ENCODE peak calls at places on chromosomes 1 and 21, in nine cellular contexts. Y is tibial nerve; A is NCI-H460; B is mesendoderm; H is anterior cingulate cortex; S is NAMALWA; N is amniotic epithelial cell; L is GM18507; U is stimulated activated CD4-positive, alpha-beta T cell treated with anti-CD3 and anti-CD28 coated beads, Interleukin-1b, Interleukin-23, amount 100 ng/mL, for 4 hours. Z is an unnamed sample.

GRCh38 chr1:202229376-202229775 is 35.8 kb downstream of the LGR6 start:
- DNase-seq in Y (no peak), A (no peak), B (no peak), H (no peak), S (no peak), N (peak; percentile 67), L (no peak), U (no peak), Z (no peak)

GRCh38 chr1:52152976-52153375 is 11.1 kb downstream of the ZFYVE9 start:
- DNase-seq in Y (no peak), A (no peak), B (no peak), H (no peak), S (no peak), N (peak; percentile 15), L (no peak), U (no peak), Z (no peak)

GRCh38 chr1:94119306-94119705 is 1.6 kb downstream of the ABCA4 start:
- DNase-seq in Y (no peak), A (no peak), B (no peak), H (no peak), S (no peak), N (no peak), L (no peak), U (no peak), Z (no peak)

GRCh38 chr1:27632387-27633297 is 2.3 kb downstream of the FGR start:
- DNase-seq in Y (no peak), A (no peak), B (no peak), H (no peak), S (peak; percentile 80), N (no peak), L (no peak), U (no peak), Z (no peak)

GRCh38 chr1:165828103-165828558 is 717 bp downstream of the UCK2 start:
- DNase-seq in Y (no peak), A (no peak), B (peak; percentile 60), H (peak; percentile 19), S (peak; percentile 79), N (peak; percentile 24), L (peak; percentile 45), U (peak; percentile 50), Z (peak; percentile 58)

GRCh38 chr1:115317101-115318012 is 20.7 kb downstream of the NGF start:
- DNase-seq in Y (no peak), A (no peak), B (no peak), H (no peak), S (no peak), N (no peak), L (no peak), U (no peak), Z (no peak)

GRCh38 chr21:37712204-37712934 is 203.9 kb downstream of the KCNJ6 start:
- DNase-seq in Y (peak; percentile 63), A (peak; percentile 60), B (peak; percentile 87), H (peak; percentile 12), S (peak; percentile 86), N (peak; percentile 84), L (peak; percentile 42), U (peak; percentile 19), Z (peak; percentile 18)

GRCh38 chr1:158613764-158614163 is 8.7 kb downstream of the OR10Z1 start:
- DNase-seq in Y (no peak), A (no peak), B (no peak), H (no peak), S (no peak), N (no peak), L (no peak), U (no peak), Z (no peak)

GRCh38 chr1:58881471-58881994 is 97.7 kb upstream of the JUN start:
- DNase-seq in Y (peak; percentile 72), A (peak; percentile 17), B (peak; percentile 56), H (no peak), S (no peak), N (peak; percentile 78), L (no peak), U (no peak), Z (no peak)